ENCODE peak calls at places on chromosomes 3 and 15, in five cellular contexts. P is MV-4-11; O is MG63; J is T-cell; S is CD8-positive, alpha-beta memory T cell. Z is an unnamed sample.

GRCh38 chr3:108552267-108553159 is 36.7 kb downstream of the CIP2A start:
- DNase-seq in P (peak; percentile 29), O (no peak), J (no peak), S (peak; percentile 20), Z (no peak)

GRCh38 chr3:4804161-4805058 is 174.8 kb upstream of the BHLHE40 start:
- DNase-seq in P (no peak), O (no peak), J (no peak), S (no peak), Z (no peak)

GRCh38 chr3:14472471-14473351 is 67.4 kb downstream of the GRIP2 start:
- DNase-seq in P (peak; percentile 31), O (peak; percentile 86), J (no peak), S (no peak), Z (no peak)

GRCh38 chr15:65579762-65580161 is 31.2 kb downstream of the INTS14 start:
- DNase-seq in P (no peak), O (no peak), J (no peak), S (no peak), Z (no peak)

GRCh38 chr3:172138792-172139507 is 99.6 kb downstream of the FNDC3B start:
- DNase-seq in P (peak; percentile 65), O (no peak), J (no peak), S (no peak), Z (no peak)

GRCh38 chr3:111282024-111282423 is 210.4 kb downstream of the NECTIN3 start:
- DNase-seq in P (no peak), O (no peak), J (no peak), S (no peak), Z (no peak)

GRCh38 chr3:1987983-1988382 is 110.7 kb upstream of the CNTN4 start:
- DNase-seq in P (no peak), O (no peak), J (no peak), S (no peak), Z (no peak)

GRCh38 chr15:67030036-67030762 is 35.2 kb upstream of the SMAD3 start:
- DNase-seq in P (no peak), O (no peak), J (no peak), S (no peak), Z (no peak)

GRCh38 chr3:188348445-188349244 is 194.7 kb downstream of the LPP start:
- DNase-seq in P (peak; percentile 24), O (peak; percentile 77), J (no peak), S (no peak), Z (no peak)

GRCh38 chr15:55660153-55660552 is 72.0 kb upstream of the PYGO1 start:
- DNase-seq in P (no peak), O (no peak), J (no peak), S (no peak), Z (no peak)

Z was measured in CD8-positive, alpha-beta T cell.